ENCODE peak calls at places on chromosome 14, in seven cellular contexts. W, R, M, L, B, Q and V are unnamed samples.

GRCh38 chr14:71905860-71906259 is 26.4 kb upstream of the RGS6 start:
- DNase-seq in W (no peak), R (no peak), M (no peak), L (no peak), B (no peak), Q (no peak), V (peak; percentile 8)

GRCh38 chr14:54760866-54761265 is 141.8 kb downstream of the GCH1 start:
- DNase-seq in W (no peak), R (no peak), M (no peak), L (no peak), B (no peak), Q (no peak), V (no peak)

GRCh38 chr14:52073251-52073650 is 4.4 kb upstream of the NID2 start:
- DNase-seq in W (no peak), R (no peak), M (no peak), L (peak; percentile 56), B (no peak), Q (no peak), V (no peak)

GRCh38 chr14:103879570-103880333 is 32.4 kb upstream of the PPP1R13B start:
- DNase-seq in W (no peak), R (no peak), M (peak; percentile 66), L (peak; percentile 60), B (peak; percentile 57), Q (no peak), V (peak; percentile 90)

GRCh38 chr14:55752580-55753365 is 172.8 kb downstream of the KTN1 start:
- DNase-seq in W (no peak), R (no peak), M (peak; percentile 64), L (peak; percentile 78), B (peak; percentile 27), Q (peak; percentile 57), V (peak; percentile 30)

GRCh38 chr14:79971330-79971729 is 240.0 kb downstream of the DIO2 start:
- DNase-seq in W (no peak), R (no peak), M (no peak), L (no peak), B (no peak), Q (no peak), V (no peak)

GRCh38 chr14:89265229-89265628 is 151.8 kb downstream of the FOXN3 start:
- DNase-seq in W (no peak), R (no peak), M (no peak), L (no peak), B (no peak), Q (no peak), V (no peak)

GRCh38 chr14:99174081-99174851 is 97.7 kb downstream of the BCL11B start:
- DNase-seq in W (no peak), R (no peak), M (no peak), L (no peak), B (no peak), Q (no peak), V (no peak)

GRCh38 chr14:54976316-54976715 is 50.6 kb downstream of the WDHD1 start:
- DNase-seq in W (no peak), R (no peak), M (no peak), L (peak; percentile 85), B (no peak), Q (peak; percentile 26), V (no peak)

GRCh38 chr14:21680072-21680471 is 6.5 kb upstream of the OR4E1 start:
- DNase-seq in W (no peak), R (no peak), M (no peak), L (peak; percentile 54), B (no peak), Q (no peak), V (no peak)

GRCh38 chr14:90523961-90524875 is 127.4 kb downstream of the CALM1 start:
- DNase-seq in W (no peak), R (no peak), M (no peak), L (no peak), B (no peak), Q (no peak), V (no peak)

GRCh38 chr14:43894534-43894933 is 612.5 kb downstream of the FSCB start:
- DNase-seq in W (no peak), R (no peak), M (no peak), L (peak; percentile 18), B (no peak), Q (no peak), V (no peak)

GRCh38 chr14:60249321-60250251 is 565 bp downstream of the PPM1A start:
- DNase-seq in W (peak; percentile 46), R (peak; percentile 53), M (peak; percentile 58), L (peak; percentile 75), B (peak; percentile 81), Q (peak; percentile 32), V (peak; percentile 74)

GRCh38 chr14:90850487-90850886 is 34.3 kb upstream of the TTC7B start:
- DNase-seq in W (no peak), R (no peak), M (no peak), L (peak; percentile 60), B (no peak), Q (no peak), V (peak; percentile 86)

GRCh38 chr14:63725786-63726185 is 2.1 kb downstream of the SGPP1 start:
- DNase-seq in W (no peak), R (no peak), M (no peak), L (no peak), B (no peak), Q (no peak), V (peak; percentile 4)

GRCh38 chr14:26383286-26383685 is 214.5 kb downstream of the NOVA1 start:
- DNase-seq in W (no peak), R (no peak), M (no peak), L (no peak), B (no peak), Q (no peak), V (no peak)

GRCh38 chr14:41718477-41719166 is 111.9 kb downstream of the LRFN5 start:
- DNase-seq in W (no peak), R (no peak), M (no peak), L (no peak), B (no peak), Q (no peak), V (no peak)

GRCh38 chr14:75470238-75470797 is 42.5 kb downstream of the JDP2 start:
- DNase-seq in W (no peak), R (no peak), M (no peak), L (no peak), B (no peak), Q (no peak), V (no peak)

GRCh38 chr14:21014761-21015190 is 10.1 kb downstream of the NDRG2 start:
- DNase-seq in W (peak; percentile 58), R (peak; percentile 55), M (peak; percentile 85), L (peak; percentile 92), B (peak; percentile 81), Q (peak; percentile 77), V (peak; percentile 93)

GRCh38 chr14:31360919-31361662 is 59.3 kb downstream of the HEATR5A start:
- DNase-seq in W (no peak), R (no peak), M (no peak), L (no peak), B (no peak), Q (no peak), V (no peak)

GRCh38 chr14:61553730-61554641 is 141.3 kb upstream of the HIF1A start:
- DNase-seq in W (no peak), R (no peak), M (no peak), L (peak; percentile 95), B (no peak), Q (peak; percentile 97), V (peak; percentile 32)

GRCh38 chr14:20624495-20625070 is 16.9 kb downstream of the OR6S1 start:
- DNase-seq in W (peak; percentile 29), R (no peak), M (no peak), L (peak; percentile 82), B (peak; percentile 68), Q (peak; percentile 42), V (no peak)

GRCh38 chr14:29710015-29710414 is 217.6 kb downstream of the PRKD1 start:
- DNase-seq in W (no peak), R (no peak), M (no peak), L (peak; percentile 34), B (no peak), Q (no peak), V (no peak)

GRCh38 chr14:65993103-65993502 is 493.1 kb upstream of the CCDC196 start:
- DNase-seq in W (no peak), R (no peak), M (no peak), L (no peak), B (no peak), Q (no peak), V (no peak)

GRCh38 chr14:95533391-95533821 is 1.4 kb upstream of the GLRX5 start:
- DNase-seq in W (no peak), R (no peak), M (no peak), L (peak; percentile 64), B (no peak), Q (no peak), V (peak; percentile 56)